ENCODE peak calls at places on chromosome 19, in five cellular contexts. H, Z, Y, S and N are unnamed samples.

GRCh38 chr19:38838208-38838985 is 6.8 kb upstream of the ECH1 start:
- DNase-seq in H (no peak), Y (no peak), S (no peak), Z (no peak), N (no peak)

GRCh38 chr19:54477650-54478049 is 4.6 kb upstream of the CDC42EP5 start:
- DNase-seq in H (no peak), Y (no peak), S (no peak), Z (no peak), N (peak; percentile 37)

GRCh38 chr19:19297759-19298158 is 22.6 kb downstream of the SUGP1 start:
- DNase-seq in Z (no peak), Y (no peak), H (no peak), S (no peak), N (no peak)

GRCh38 chr19:19610376-19611240 is 7.9 kb downstream of the PBX4 start:
- DNase-seq in Y (no peak), S (no peak), H (no peak), Z (no peak), N (no peak)

GRCh38 chr19:9144920-9145319 is 4.7 kb downstream of the ZNF317 start:
- DNase-seq in S (no peak), Y (no peak), H (no peak), Z (peak; percentile 24), N (no peak)

GRCh38 chr19:29858000-29858596 is 46.3 kb downstream of the CCNE1 start:
- DNase-seq in H (no peak), Z (no peak), Y (peak; percentile 90), S (peak; percentile 53), N (no peak)

GRCh38 chr19:10155834-10156233 is 36.1 kb upstream of the EIF3G start:
- DNase-seq in Y (no peak), S (no peak), Z (no peak), H (no peak), N (no peak)

GRCh38 chr19:45051929-45052579 is 13.2 kb downstream of the CLASRP start:
- DNase-seq in Z (no peak), S (no peak), Y (no peak), H (no peak), N (peak; percentile 56)

GRCh38 chr19:40348961-40349507 is 539 bp downstream of the PLD3 start:
- DNase-seq in H (no peak), Z (peak; percentile 67), Y (peak; percentile 54), S (no peak), N (no peak)

GRCh38 chr19:29380581-29380980 is 145.2 kb upstream of the VSTM2B start:
- DNase-seq in S (peak; percentile 25), H (no peak), Z (no peak), Y (peak; percentile 22), N (no peak)

GRCh38 chr19:2610637-2611482 is 91.6 kb downstream of the GNG7 start:
- DNase-seq in Z (peak; percentile 91), Y (peak; percentile 98), S (peak; percentile 96), H (peak; percentile 98), N (peak; percentile 89)

GRCh38 chr19:32519023-32519422 is 62.0 kb upstream of the PDCD5 start:
- DNase-seq in H (no peak), S (no peak), Z (peak; percentile 25), Y (no peak), N (no peak)

GRCh38 chr19:51977346-51977745 is 9.3 kb downstream of the ZNF350 start:
- DNase-seq in Y (no peak), Z (no peak), S (no peak), H (no peak), N (no peak)

GRCh38 chr19:8194528-8195275 is 14.5 kb upstream of the CERS4 start:
- DNase-seq in Z (no peak), Y (peak; percentile 53), S (no peak), H (no peak), N (peak; percentile 43)

GRCh38 chr19:47176627-47177090 is 46.0 kb downstream of the SAE1 start:
- DNase-seq in Z (peak; percentile 47), Y (no peak), S (no peak), H (no peak), N (no peak)